ENCODE peak calls at places on chromosomes 2 and 18, in four cellular contexts. One of them, this sample, is unnamed.

GRCh38 chr2:28507806-28508764 is 12.2 kb downstream of the PLB1 start:
- DNase-seq in M059J: peak
- DNase-seq in activated CD4-positive, alpha-beta memory T cell treated with anti-CD3 and anti-CD28 coated beads, Interleukin-2, amount 10 ng/mL, durations not matched to agents 7 days and 5 days: peak
- DNase-seq in left cardiac atrium: no peak
- DNase-seq in this sample: no peak

GRCh38 chr2:134304726-134305509 is 51.0 kb downstream of the MGAT5 start:
- DNase-seq in M059J: no peak
- DNase-seq in activated CD4-positive, alpha-beta memory T cell treated with anti-CD3 and anti-CD28 coated beads, Interleukin-2, amount 10 ng/mL, durations not matched to agents 7 days and 5 days: no peak
- DNase-seq in left cardiac atrium: no peak
- DNase-seq in this sample: no peak

GRCh38 chr18:49795612-49796552 is 17.5 kb downstream of the ACAA2 start:
- DNase-seq in M059J: no peak
- DNase-seq in activated CD4-positive, alpha-beta memory T cell treated with anti-CD3 and anti-CD28 coated beads, Interleukin-2, amount 10 ng/mL, durations not matched to agents 7 days and 5 days: no peak
- DNase-seq in left cardiac atrium: no peak
- DNase-seq in this sample: no peak

GRCh38 chr2:113150258-113150601 is 22.8 kb downstream of the IL1RN start:
- DNase-seq in M059J: no peak
- DNase-seq in activated CD4-positive, alpha-beta memory T cell treated with anti-CD3 and anti-CD28 coated beads, Interleukin-2, amount 10 ng/mL, durations not matched to agents 7 days and 5 days: no peak
- DNase-seq in left cardiac atrium: no peak
- DNase-seq in this sample: no peak

GRCh38 chr2:231922311-231922710 is 3.9 kb downstream of the NPPC start:
- DNase-seq in M059J: no peak
- DNase-seq in activated CD4-positive, alpha-beta memory T cell treated with anti-CD3 and anti-CD28 coated beads, Interleukin-2, amount 10 ng/mL, durations not matched to agents 7 days and 5 days: no peak
- DNase-seq in left cardiac atrium: no peak
- DNase-seq in this sample: no peak

GRCh38 chr2:58974881-58975280 is 733.8 kb upstream of the FANCL start:
- DNase-seq in M059J: no peak
- DNase-seq in activated CD4-positive, alpha-beta memory T cell treated with anti-CD3 and anti-CD28 coated beads, Interleukin-2, amount 10 ng/mL, durations not matched to agents 7 days and 5 days: no peak
- DNase-seq in left cardiac atrium: no peak
- DNase-seq in this sample: no peak

GRCh38 chr18:28123401-28124030 is 53.4 kb downstream of the CDH2 start:
- DNase-seq in M059J: no peak
- DNase-seq in activated CD4-positive, alpha-beta memory T cell treated with anti-CD3 and anti-CD28 coated beads, Interleukin-2, amount 10 ng/mL, durations not matched to agents 7 days and 5 days: no peak
- DNase-seq in left cardiac atrium: no peak
- DNase-seq in this sample: no peak

GRCh38 chr2:63667132-63667531 is 78.4 kb downstream of the MDH1 start:
- DNase-seq in M059J: peak
- DNase-seq in activated CD4-positive, alpha-beta memory T cell treated with anti-CD3 and anti-CD28 coated beads, Interleukin-2, amount 10 ng/mL, durations not matched to agents 7 days and 5 days: no peak
- DNase-seq in left cardiac atrium: no peak
- DNase-seq in this sample: no peak

GRCh38 chr2:143402462-143402861 is 273.2 kb downstream of the ARHGAP15 start:
- DNase-seq in M059J: no peak
- DNase-seq in activated CD4-positive, alpha-beta memory T cell treated with anti-CD3 and anti-CD28 coated beads, Interleukin-2, amount 10 ng/mL, durations not matched to agents 7 days and 5 days: no peak
- DNase-seq in left cardiac atrium: no peak
- DNase-seq in this sample: no peak

GRCh38 chr18:52422985-52423601 is 83.1 kb downstream of the DCC start:
- DNase-seq in M059J: no peak
- DNase-seq in activated CD4-positive, alpha-beta memory T cell treated with anti-CD3 and anti-CD28 coated beads, Interleukin-2, amount 10 ng/mL, durations not matched to agents 7 days and 5 days: no peak
- DNase-seq in left cardiac atrium: no peak
- DNase-seq in this sample: no peak